ENCODE peak calls at places on chromosomes 2 and 18, in ten cellular contexts. One of them, this sample, is unnamed.

GRCh38 chr2:73931531-73932500 is 5.1 kb downstream of the DGUOK start:
- DNase-seq in heart right ventricle: no peak
- DNase-seq in SJSA1: no peak
- DNase-seq in K562: no peak
- DNase-seq in cardiac muscle cell: no peak
- DNase-seq in CD8-positive, alpha-beta memory T cell: no peak
- DNase-seq in uterus: no peak
- DNase-seq in body of pancreas: no peak
- DNase-seq in left ventricle myocardium inferior: no peak
- DNase-seq in lower lobe of right lung: no peak
- DNase-seq in this sample: no peak

GRCh38 chr2:44680983-44681481 is 260.5 kb upstream of the SIX3 start:
- DNase-seq in SJSA1: no peak
- DNase-seq in lower lobe of right lung: no peak
- DNase-seq in left ventricle myocardium inferior: no peak
- DNase-seq in body of pancreas: no peak
- DNase-seq in K562: no peak
- DNase-seq in cardiac muscle cell: no peak
- DNase-seq in CD8-positive, alpha-beta memory T cell: no peak
- DNase-seq in uterus: no peak
- DNase-seq in heart right ventricle: no peak
- DNase-seq in this sample: no peak

GRCh38 chr18:48358868-48359267 is 50.3 kb downstream of the ZBTB7C start:
- DNase-seq in left ventricle myocardium inferior: no peak
- DNase-seq in uterus: no peak
- DNase-seq in K562: no peak
- DNase-seq in body of pancreas: no peak
- DNase-seq in CD8-positive, alpha-beta memory T cell: no peak
- DNase-seq in SJSA1: no peak
- DNase-seq in lower lobe of right lung: no peak
- DNase-seq in cardiac muscle cell: no peak
- DNase-seq in heart right ventricle: no peak
- DNase-seq in this sample: no peak

GRCh38 chr2:233643128-233643527 is 6.9 kb downstream of the UGT1A10 start:
- DNase-seq in left ventricle myocardium inferior: no peak
- DNase-seq in body of pancreas: no peak
- DNase-seq in K562: no peak
- DNase-seq in lower lobe of right lung: no peak
- DNase-seq in heart right ventricle: no peak
- DNase-seq in uterus: no peak
- DNase-seq in cardiac muscle cell: no peak
- DNase-seq in CD8-positive, alpha-beta memory T cell: no peak
- DNase-seq in SJSA1: no peak
- DNase-seq in this sample: no peak

GRCh38 chr2:194539436-194539835 is 1117.6 kb upstream of the SLC39A10 start:
- DNase-seq in heart right ventricle: no peak
- DNase-seq in body of pancreas: no peak
- DNase-seq in SJSA1: no peak
- DNase-seq in CD8-positive, alpha-beta memory T cell: no peak
- DNase-seq in uterus: no peak
- DNase-seq in left ventricle myocardium inferior: no peak
- DNase-seq in K562: no peak
- DNase-seq in cardiac muscle cell: no peak
- DNase-seq in lower lobe of right lung: no peak
- DNase-seq in this sample: no peak

GRCh38 chr2:173124441-173124840 is 48.8 kb downstream of the MAP3K20 start:
- DNase-seq in lower lobe of right lung: no peak
- DNase-seq in SJSA1: no peak
- DNase-seq in K562: no peak
- DNase-seq in cardiac muscle cell: peak; percentile 8
- DNase-seq in body of pancreas: no peak
- DNase-seq in CD8-positive, alpha-beta memory T cell: no peak
- DNase-seq in left ventricle myocardium inferior: no peak
- DNase-seq in uterus: no peak
- DNase-seq in heart right ventricle: peak; percentile 17
- DNase-seq in this sample: no peak

GRCh38 chr2:105557021-105557420 is 158.2 kb upstream of the FHL2 start:
- DNase-seq in lower lobe of right lung: no peak
- DNase-seq in cardiac muscle cell: no peak
- DNase-seq in CD8-positive, alpha-beta memory T cell: no peak
- DNase-seq in body of pancreas: no peak
- DNase-seq in SJSA1: no peak
- DNase-seq in left ventricle myocardium inferior: peak; percentile 52
- DNase-seq in heart right ventricle: peak; percentile 48
- DNase-seq in uterus: peak; percentile 26
- DNase-seq in K562: no peak
- DNase-seq in this sample: no peak

GRCh38 chr2:9210030-9210429 is 3.4 kb downstream of the ASAP2 start:
- DNase-seq in uterus: no peak
- DNase-seq in lower lobe of right lung: no peak
- DNase-seq in body of pancreas: no peak
- DNase-seq in cardiac muscle cell: no peak
- DNase-seq in heart right ventricle: no peak
- DNase-seq in left ventricle myocardium inferior: no peak
- DNase-seq in SJSA1: no peak
- DNase-seq in CD8-positive, alpha-beta memory T cell: no peak
- DNase-seq in K562: no peak
- DNase-seq in this sample: no peak

GRCh38 chr2:102439065-102439695 is 16.2 kb downstream of the IL18RAP start:
- DNase-seq in heart right ventricle: no peak
- DNase-seq in cardiac muscle cell: peak; percentile 13
- DNase-seq in uterus: no peak
- DNase-seq in SJSA1: peak; percentile 14
- DNase-seq in body of pancreas: no peak
- DNase-seq in K562: no peak
- DNase-seq in lower lobe of right lung: no peak
- DNase-seq in left ventricle myocardium inferior: no peak
- DNase-seq in CD8-positive, alpha-beta memory T cell: no peak
- DNase-seq in this sample: no peak

GRCh38 chr2:236859896-236860295 is 225.8 kb upstream of the COPS8 start:
- DNase-seq in heart right ventricle: no peak
- DNase-seq in body of pancreas: no peak
- DNase-seq in left ventricle myocardium inferior: no peak
- DNase-seq in cardiac muscle cell: no peak
- DNase-seq in CD8-positive, alpha-beta memory T cell: no peak
- DNase-seq in uterus: no peak
- DNase-seq in K562: no peak
- DNase-seq in lower lobe of right lung: no peak
- DNase-seq in SJSA1: no peak
- DNase-seq in this sample: no peak

GRCh38 chr2:3463914-3464313 is 55.4 kb downstream of the ADI1 start:
- DNase-seq in lower lobe of right lung: peak; percentile 27
- DNase-seq in SJSA1: no peak
- DNase-seq in heart right ventricle: no peak
- DNase-seq in body of pancreas: no peak
- DNase-seq in CD8-positive, alpha-beta memory T cell: no peak
- DNase-seq in left ventricle myocardium inferior: no peak
- DNase-seq in uterus: no peak
- DNase-seq in K562: no peak
- DNase-seq in cardiac muscle cell: no peak
- DNase-seq in this sample: no peak

GRCh38 chr2:3461781-3462492 is 57.4 kb downstream of the ADI1 start:
- DNase-seq in cardiac muscle cell: peak; percentile 60
- DNase-seq in K562: peak; percentile 68
- DNase-seq in left ventricle myocardium inferior: no peak
- DNase-seq in lower lobe of right lung: peak; percentile 25
- DNase-seq in uterus: peak; percentile 31
- DNase-seq in CD8-positive, alpha-beta memory T cell: no peak
- DNase-seq in SJSA1: peak; percentile 54
- DNase-seq in body of pancreas: no peak
- DNase-seq in heart right ventricle: peak; percentile 50
- DNase-seq in this sample: no peak

GRCh38 chr2:3463156-3463835 is 56.0 kb downstream of the ADI1 start:
- DNase-seq in CD8-positive, alpha-beta memory T cell: no peak
- DNase-seq in uterus: peak; percentile 13
- DNase-seq in K562: no peak
- DNase-seq in cardiac muscle cell: no peak
- DNase-seq in body of pancreas: no peak
- DNase-seq in lower lobe of right lung: peak; percentile 35
- DNase-seq in SJSA1: no peak
- DNase-seq in heart right ventricle: no peak
- DNase-seq in left ventricle myocardium inferior: no peak
- DNase-seq in this sample: no peak

GRCh38 chr2:3460831-3461544 is 58.3 kb downstream of the ADI1 start:
- DNase-seq in lower lobe of right lung: peak; percentile 41
- DNase-seq in left ventricle myocardium inferior: peak; percentile 64
- DNase-seq in uterus: peak; percentile 18
- DNase-seq in heart right ventricle: no peak
- DNase-seq in cardiac muscle cell: no peak
- DNase-seq in SJSA1: no peak
- DNase-seq in K562: no peak
- DNase-seq in body of pancreas: peak; percentile 73
- DNase-seq in CD8-positive, alpha-beta memory T cell: no peak
- DNase-seq in this sample: no peak

DNA sequence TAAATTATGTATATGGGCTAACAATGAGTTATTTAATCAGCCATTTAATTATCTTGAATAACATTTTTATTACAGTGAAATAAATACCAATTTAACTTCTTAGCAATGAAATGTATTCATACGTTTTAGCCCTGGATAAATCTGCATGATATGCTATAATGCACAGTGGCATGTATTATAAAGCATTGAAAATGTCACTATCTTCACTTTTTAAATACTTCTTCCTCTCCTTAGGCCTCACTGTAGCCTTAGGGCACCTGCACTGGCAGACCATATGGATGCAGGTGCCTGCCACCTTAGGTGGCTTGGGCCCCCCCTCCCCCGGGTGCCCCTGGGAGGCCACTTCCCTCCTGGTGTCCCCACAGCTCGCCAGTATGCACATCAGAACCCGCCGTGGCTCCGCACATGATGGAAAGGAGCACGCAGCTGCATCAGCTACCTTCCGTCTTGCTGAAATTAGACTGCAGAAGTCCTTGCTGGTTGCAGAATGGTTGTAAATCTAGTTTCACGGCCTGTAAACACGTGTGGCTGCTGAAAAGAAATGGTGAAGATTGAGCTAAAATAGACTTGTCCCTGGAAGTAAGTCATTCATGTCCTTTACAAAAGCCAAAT is 56.7 kb downstream of the ADI1 start:
- DNase-seq in CD8-positive, alpha-beta memory T cell: no peak
- DNase-seq in heart right ventricle: no peak
- DNase-seq in left ventricle myocardium inferior: no peak
- DNase-seq in K562: no peak
- DNase-seq in lower lobe of right lung: peak; percentile 30
- DNase-seq in body of pancreas: no peak
- DNase-seq in cardiac muscle cell: no peak
- DNase-seq in SJSA1: no peak
- DNase-seq in uterus: no peak
- DNase-seq in this sample: no peak
- H3K9me3 ChIP-seq in CD8-positive, alpha-beta memory T cell: no peaks in the 10 kb centered on the region
- H3K9me3 ChIP-seq in heart right ventricle: no peaks in the 10 kb centered on the region
- H3K9me3 ChIP-seq in left ventricle myocardium inferior: no peaks in the 10 kb centered on the region
- H3K9me3 ChIP-seq in K562: no peaks in the 10 kb centered on the region
- H3K9me3 ChIP-seq in lower lobe of right lung: no peaks in the 10 kb centered on the region
- H3K9me3 ChIP-seq in body of pancreas: no peaks in the 10 kb centered on the region
- H3K9me3 ChIP-seq in cardiac muscle cell: no peaks in the 10 kb centered on the region
- H3K9me3 ChIP-seq in SJSA1: no peaks in the 10 kb centered on the region
- H3K9me3 ChIP-seq in uterus: no peaks in the 10 kb centered on the region
- H3K9me3 ChIP-seq in this sample: no peaks in the 10 kb centered on the region

GRCh38 chr2:128040166-128040771 is 12.4 kb upstream of the SAP130 start:
- DNase-seq in SJSA1: no peak
- DNase-seq in left ventricle myocardium inferior: no peak
- DNase-seq in lower lobe of right lung: no peak
- DNase-seq in cardiac muscle cell: no peak
- DNase-seq in heart right ventricle: no peak
- DNase-seq in body of pancreas: no peak
- DNase-seq in uterus: no peak
- DNase-seq in K562: no peak
- DNase-seq in CD8-positive, alpha-beta memory T cell: no peak
- DNase-seq in this sample: no peak

GRCh38 chr2:128041561-128041960 is 13.7 kb upstream of the SAP130 start:
- DNase-seq in left ventricle myocardium inferior: no peak
- DNase-seq in K562: no peak
- DNase-seq in heart right ventricle: no peak
- DNase-seq in SJSA1: peak; percentile 69
- DNase-seq in lower lobe of right lung: no peak
- DNase-seq in cardiac muscle cell: no peak
- DNase-seq in body of pancreas: no peak
- DNase-seq in CD8-positive, alpha-beta memory T cell: no peak
- DNase-seq in uterus: no peak
- DNase-seq in this sample: no peak

GRCh38 chr2:128036748-128037607 is 9.1 kb upstream of the SAP130 start:
- DNase-seq in SJSA1: no peak
- DNase-seq in CD8-positive, alpha-beta memory T cell: no peak
- DNase-seq in lower lobe of right lung: no peak
- DNase-seq in body of pancreas: no peak
- DNase-seq in cardiac muscle cell: no peak
- DNase-seq in left ventricle myocardium inferior: no peak
- DNase-seq in uterus: no peak
- DNase-seq in heart right ventricle: no peak
- DNase-seq in K562: no peak
- DNase-seq in this sample: no peak

GRCh38 chr2:128039535-128039934 is 11.7 kb upstream of the SAP130 start:
- DNase-seq in uterus: no peak
- DNase-seq in SJSA1: no peak
- DNase-seq in body of pancreas: no peak
- DNase-seq in cardiac muscle cell: no peak
- DNase-seq in CD8-positive, alpha-beta memory T cell: no peak
- DNase-seq in K562: no peak
- DNase-seq in left ventricle myocardium inferior: no peak
- DNase-seq in lower lobe of right lung: no peak
- DNase-seq in heart right ventricle: no peak
- DNase-seq in this sample: no peak

GRCh38 chr2:128037624-128038023 is 9.8 kb upstream of the SAP130 start:
- DNase-seq in left ventricle myocardium inferior: no peak
- DNase-seq in cardiac muscle cell: no peak
- DNase-seq in uterus: no peak
- DNase-seq in CD8-positive, alpha-beta memory T cell: no peak
- DNase-seq in body of pancreas: no peak
- DNase-seq in lower lobe of right lung: no peak
- DNase-seq in heart right ventricle: no peak
- DNase-seq in K562: no peak
- DNase-seq in SJSA1: no peak
- DNase-seq in this sample: no peak
- H3K9me3 ChIP-seq in left ventricle myocardium inferior: peaks cover 38% of the 10 kb centered on the region
- H3K9me3 ChIP-seq in cardiac muscle cell: no peaks in the 10 kb centered on the region
- H3K9me3 ChIP-seq in uterus: no peaks in the 10 kb centered on the region
- H3K9me3 ChIP-seq in CD8-positive, alpha-beta memory T cell: peaks cover 16% of the 10 kb centered on the region
- H3K9me3 ChIP-seq in body of pancreas: no peaks in the 10 kb centered on the region
- H3K9me3 ChIP-seq in lower lobe of right lung: peaks cover 19% of the 10 kb centered on the region
- H3K9me3 ChIP-seq in heart right ventricle: no peaks in the 10 kb centered on the region
- H3K9me3 ChIP-seq in K562: peaks cover 10% of the 10 kb centered on the region
- H3K9me3 ChIP-seq in SJSA1: peaks cover 13% of the 10 kb centered on the region
- H3K9me3 ChIP-seq in this sample: peaks cover 13% of the 10 kb centered on the region

GRCh38 chr2:159010963-159011362 is 42.5 kb downstream of the TANC1 start:
- DNase-seq in uterus: no peak
- DNase-seq in cardiac muscle cell: no peak
- DNase-seq in CD8-positive, alpha-beta memory T cell: no peak
- DNase-seq in left ventricle myocardium inferior: no peak
- DNase-seq in heart right ventricle: no peak
- DNase-seq in K562: no peak
- DNase-seq in body of pancreas: no peak
- DNase-seq in SJSA1: peak; percentile 20
- DNase-seq in lower lobe of right lung: no peak
- DNase-seq in this sample: no peak
- H3K9me3 ChIP-seq in uterus: peaks cover 4% of the 10 kb centered on the region
- H3K9me3 ChIP-seq in cardiac muscle cell: no peaks in the 10 kb centered on the region
- H3K9me3 ChIP-seq in CD8-positive, alpha-beta memory T cell: no peaks in the 10 kb centered on the region
- H3K9me3 ChIP-seq in left ventricle myocardium inferior: peaks cover 15% of the 10 kb centered on the region
- H3K9me3 ChIP-seq in heart right ventricle: no peaks in the 10 kb centered on the region
- H3K9me3 ChIP-seq in K562: peaks cover 3% of the 10 kb centered on the region
- H3K9me3 ChIP-seq in body of pancreas: no peaks in the 10 kb centered on the region
- H3K9me3 ChIP-seq in SJSA1: peaks cover 14% of the 10 kb centered on the region
- H3K9me3 ChIP-seq in lower lobe of right lung: peaks cover 11% of the 10 kb centered on the region
- H3K9me3 ChIP-seq in this sample: no peaks in the 10 kb centered on the region

GRCh38 chr2:176161817-176162626 is 4.9 kb downstream of the HOXD3 start:
- DNase-seq in cardiac muscle cell: no peak
- DNase-seq in K562: no peak
- DNase-seq in heart right ventricle: no peak
- DNase-seq in SJSA1: no peak
- DNase-seq in left ventricle myocardium inferior: no peak
- DNase-seq in lower lobe of right lung: no peak
- DNase-seq in body of pancreas: no peak
- DNase-seq in CD8-positive, alpha-beta memory T cell: no peak
- DNase-seq in uterus: peak; percentile 68
- DNase-seq in this sample: no peak
- H3K9me3 ChIP-seq in cardiac muscle cell: no peaks in the 10 kb centered on the region
- H3K9me3 ChIP-seq in K562: no peaks in the 10 kb centered on the region
- H3K9me3 ChIP-seq in heart right ventricle: no peaks in the 10 kb centered on the region
- H3K9me3 ChIP-seq in SJSA1: no peaks in the 10 kb centered on the region
- H3K9me3 ChIP-seq in left ventricle myocardium inferior: no peaks in the 10 kb centered on the region
- H3K9me3 ChIP-seq in lower lobe of right lung: no peaks in the 10 kb centered on the region
- H3K9me3 ChIP-seq in body of pancreas: no peaks in the 10 kb centered on the region
- H3K9me3 ChIP-seq in CD8-positive, alpha-beta memory T cell: no peaks in the 10 kb centered on the region
- H3K9me3 ChIP-seq in uterus: no peaks in the 10 kb centered on the region
- H3K9me3 ChIP-seq in this sample: peaks cover 4% of the 10 kb centered on the region